ENCODE peak calls at places on chromosomes 5 and 9, in five cellular contexts. Q is fibroblast of mammary gland; Y is immature natural killer cell; N is left ventricle myocardium inferior; I is stimulated activated CD8-positive, alpha-beta memory T cell treated with anti-CD3 and anti-CD28 coated beads, Interleukin-15, amount 100 ng/mL, for 1 hour. M is an unnamed sample.

GRCh38 chr9:137028281-137029057 is 432 bp upstream of the ABCA2 start:
- DNase-seq in I (no peak), Q (no peak), Y (peak), N (peak), M (peak)

GRCh38 chr5:170752257-170753215 is 31.0 kb upstream of the GABRP start:
- DNase-seq in Q (no peak), N (no peak), Y (no peak), I (no peak), M (peak)

GRCh38 chr9:100066539-100066938 is 32.3 kb downstream of the ERP44 start:
- DNase-seq in Y (no peak), Q (peak), N (no peak), I (no peak), M (no peak)

GRCh38 chr5:125034331-125034730 is 287.9 kb upstream of the ZNF608 start:
- DNase-seq in Y (no peak), Q (no peak), I (no peak), N (no peak), M (no peak)

GRCh38 chr5:94288937-94289336 is 329.5 kb downstream of the KIAA0825 start:
- DNase-seq in N (no peak), I (no peak), Y (no peak), Q (peak), M (no peak)

GRCh38 chr5:65811895-65812294 is 89.9 kb downstream of the NLN start:
- DNase-seq in N (no peak), Q (no peak), I (no peak), Y (no peak), M (no peak)

GRCh38 chr5:73983661-73984060 is 357.7 kb downstream of the ARHGEF28 start:
- DNase-seq in Y (no peak), I (no peak), N (no peak), Q (no peak), M (no peak)

GRCh38 chr5:50751064-50751657 is 84.7 kb downstream of the PARP8 start:
- DNase-seq in Y (peak), I (no peak), N (no peak), Q (peak), M (no peak)

GRCh38 chr5:150139334-150139733 is 16.3 kb downstream of the PDGFRB start:
- DNase-seq in Q (peak), Y (no peak), I (no peak), N (no peak), M (no peak)

GRCh38 chr5:154117050-154117449 is 73.5 kb upstream of the GALNT10 start:
- DNase-seq in N (no peak), Q (no peak), Y (no peak), I (no peak), M (no peak)

GRCh38 chr5:172683264-172683663 is 42.2 kb downstream of the NEURL1B start:
- DNase-seq in Y (no peak), Q (no peak), I (no peak), N (no peak), M (no peak)

GRCh38 chr9:2465921-2466460 is 155.6 kb upstream of the VLDLR start:
- DNase-seq in Y (no peak), I (no peak), Q (peak), N (no peak), M (no peak)

GRCh38 chr9:2764371-2764770 is 47.1 kb downstream of the KCNV2 start:
- DNase-seq in Q (no peak), Y (peak), N (no peak), I (no peak), M (no peak)

GRCh38 chr9:13163287-13163686 is 116.2 kb downstream of the MPDZ start:
- DNase-seq in Y (no peak), I (no peak), Q (no peak), N (no peak), M (no peak)

GRCh38 chr9:4147476-4148214 is 152.2 kb downstream of the GLIS3 start:
- DNase-seq in N (no peak), Q (no peak), I (no peak), Y (no peak), M (peak)

GRCh38 chr9:93268551-93269314 is 84.8 kb downstream of the WNK2 start:
- DNase-seq in I (no peak), Y (no peak), Q (no peak), N (no peak), M (no peak)

GRCh38 chr5:41414598-41414997 is 95.8 kb downstream of the PLCXD3 start:
- DNase-seq in Q (peak), I (no peak), N (no peak), Y (no peak), M (peak)

GRCh38 chr5:61884242-61884855 is 421.7 kb upstream of the KIF2A start:
- DNase-seq in I (no peak), Q (no peak), Y (no peak), N (no peak), M (no peak)

M was measured in left ventricle myocardium superior.